ENCODE peak calls at places on chromosomes 3 and 15, in four cellular contexts. F, A, D and N are unnamed samples.

GRCh38 chr3:136893848-136894443 is 31.9 kb downstream of the NCK1 start:
- DNase-seq in F (no peak), A (peak), D (no peak), N (no peak)

GRCh38 chr3:124261301-124261700 is 269.4 kb upstream of the ROPN1 start:
- DNase-seq in A (peak), F (no peak), D (no peak), N (no peak)

GRCh38 chr15:90581771-90582471 is 52.2 kb downstream of the CRTC3 start:
- DNase-seq in D (no peak), A (no peak), F (no peak), N (no peak)

GRCh38 chr15:82263350-82263749 is 732 bp downstream of the SAXO2 start:
- DNase-seq in A (no peak), F (no peak), D (no peak), N (no peak)

GRCh38 chr3:153166206-153166605 is 4.2 kb downstream of the RAP2B start:
- DNase-seq in A (no peak), F (no peak), D (no peak), N (peak)

GRCh38 chr3:59115355-59116136 is 65.7 kb upstream of the CFAP20DC start:
- DNase-seq in D (no peak), A (peak), F (no peak), N (no peak)

GRCh38 chr3:43373588-43373935 is 87.2 kb downstream of the SNRK start:
- DNase-seq in F (no peak), D (no peak), A (no peak), N (no peak)

GRCh38 chr15:71588746-71589145 is 221.6 kb upstream of the NR2E3 start:
- DNase-seq in F (no peak), D (no peak), A (peak), N (no peak)

GRCh38 chr3:98914210-98915080 is 12.9 kb upstream of the DCBLD2 start:
- DNase-seq in F (no peak), A (no peak), D (peak), N (no peak)

GRCh38 chr3:58497074-58497473 is 5.2 kb downstream of the KCTD6 start:
- DNase-seq in D (no peak), F (no peak), A (no peak), N (no peak)

GRCh38 chr3:47890037-47890831 is 87.3 kb downstream of the DHX30 start:
- DNase-seq in A (no peak), D (no peak), F (no peak), N (no peak)

GRCh38 chr3:149954812-149955211 is 15.9 kb downstream of the PFN2 start:
- DNase-seq in F (no peak), A (peak), D (no peak), N (no peak)

GRCh38 chr15:75416584-75416983 is 34.9 kb downstream of the SIN3A start:
- DNase-seq in A (no peak), D (no peak), F (no peak), N (no peak)

GRCh38 chr15:36414670-36415069 is 164.8 kb upstream of the CDIN1 start:
- DNase-seq in A (peak), D (no peak), F (no peak), N (no peak)

GRCh38 chr15:40603935-40604334 is 9.9 kb downstream of the KNL1 start:
- DNase-seq in A (no peak), D (no peak), F (no peak), N (no peak)

GRCh38 chr3:99114565-99115291 is 213.2 kb upstream of the DCBLD2 start:
- DNase-seq in D (no peak), F (peak), A (peak), N (peak)

GRCh38 chr15:70281811-70282307 is 184.1 kb upstream of the TLE3 start:
- DNase-seq in F (no peak), A (peak), D (no peak), N (peak)

GRCh38 chr3:32816439-32817194 is 1.2 kb upstream of the TRIM71 start:
- DNase-seq in D (peak), F (peak), A (peak), N (peak)

GRCh38 chr3:73727117-73727802 is 102.5 kb upstream of the PDZRN3 start:
- DNase-seq in A (peak), D (no peak), F (no peak), N (no peak)

GRCh38 chr15:74815121-74815933 is 2.7 kb downstream of the LMAN1L start:
- DNase-seq in F (peak), D (peak), A (no peak), N (peak)

GRCh38 chr3:2921903-2922302 is 188.3 kb downstream of the IL5RA start:
- DNase-seq in A (no peak), D (no peak), F (peak), N (peak)

GRCh38 chr3:33980252-33980651 is 181.8 kb downstream of the PDCD6IP start:
- DNase-seq in F (no peak), A (peak), D (peak), N (no peak)

GRCh38 chr3:126367316-126367805 is 10.2 kb upstream of the KLF15 start:
- DNase-seq in D (peak), F (peak), A (no peak), N (no peak)

GRCh38 chr3:127808197-127808596 is 14.1 kb downstream of the MGLL start:
- DNase-seq in A (no peak), D (no peak), F (no peak), N (no peak)

GRCh38 chr3:72974956-72975355 is 21.7 kb upstream of the PPP4R2 start:
- DNase-seq in A (no peak), F (no peak), D (no peak), N (no peak)

GRCh38 chr3:52891615-52892081 is 5.7 kb downstream of the STIMATE start:
- DNase-seq in F (no peak), A (peak), D (no peak), N (peak)

GRCh38 chr3:170745211-170745718 is 124.7 kb downstream of the RPL22L1 start:
- DNase-seq in F (no peak), D (no peak), A (peak), N (no peak)

GRCh38 chr3:72756900-72757299 is 91.3 kb downstream of the SHQ1 start:
- DNase-seq in D (no peak), A (no peak), F (no peak), N (peak)

GRCh38 chr3:58551636-58552180 is 14.7 kb upstream of the ACOX2 start:
- DNase-seq in A (no peak), F (no peak), D (no peak), N (no peak)

GRCh38 chr3:182036382-182036781 is 324.7 kb downstream of the SOX2 start:
- DNase-seq in A (no peak), F (no peak), D (no peak), N (no peak)

GRCh38 chr15:78280289-78281072 is 16.1 kb downstream of the DNAJA4 start:
- DNase-seq in F (no peak), D (no peak), A (no peak), N (no peak)

GRCh38 chr15:77496710-77497107 is 76.0 kb downstream of the HMG20A start:
- DNase-seq in D (peak), F (peak), A (peak), N (peak)

GRCh38 chr3:17730318-17730967 is 12.0 kb downstream of the TBC1D5 start:
- DNase-seq in D (peak), F (peak), A (no peak), N (peak)

GRCh38 chr3:37217098-37217849 is 42.9 kb upstream of the LRRFIP2 start:
- DNase-seq in D (no peak), F (no peak), A (no peak), N (no peak)
- H3K4me3 ChIP-seq in D (no peak), F (no peak), A (no peak), N (no peak)

GRCh38 chr3:121648219-121648958 is 12.3 kb downstream of the HCLS1 start:
- DNase-seq in F (no peak), D (no peak), A (no peak), N (no peak)
- H3K4me3 ChIP-seq in F (no peak), D (no peak), A (no peak), N (no peak)

DNA sequence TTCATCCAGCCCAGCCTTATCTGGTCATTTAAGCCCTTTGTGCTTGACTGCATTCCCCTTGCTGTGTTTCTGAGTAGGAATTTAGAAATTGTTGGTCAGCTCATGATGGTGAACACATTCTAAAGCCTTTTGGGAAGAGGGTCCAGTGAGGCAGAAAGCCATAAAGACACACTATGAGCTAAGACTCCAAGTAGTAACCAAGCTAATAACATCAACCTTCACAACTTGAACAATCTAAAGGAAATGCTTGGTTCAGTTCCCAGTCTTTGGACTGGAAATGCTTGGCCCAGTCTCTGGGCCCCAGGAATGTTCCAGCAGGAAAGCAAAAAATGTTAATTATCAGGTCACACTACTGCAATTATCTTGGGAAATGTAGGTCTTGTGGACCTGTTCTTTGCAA is 7.7 kb downstream of the PLSCR1 start:
- DNase-seq in D (no peak), F (no peak), A (peak), N (no peak)
- H3K4me3 ChIP-seq in D (no peak), F (no peak), A (no peak), N (no peak)

DNA sequence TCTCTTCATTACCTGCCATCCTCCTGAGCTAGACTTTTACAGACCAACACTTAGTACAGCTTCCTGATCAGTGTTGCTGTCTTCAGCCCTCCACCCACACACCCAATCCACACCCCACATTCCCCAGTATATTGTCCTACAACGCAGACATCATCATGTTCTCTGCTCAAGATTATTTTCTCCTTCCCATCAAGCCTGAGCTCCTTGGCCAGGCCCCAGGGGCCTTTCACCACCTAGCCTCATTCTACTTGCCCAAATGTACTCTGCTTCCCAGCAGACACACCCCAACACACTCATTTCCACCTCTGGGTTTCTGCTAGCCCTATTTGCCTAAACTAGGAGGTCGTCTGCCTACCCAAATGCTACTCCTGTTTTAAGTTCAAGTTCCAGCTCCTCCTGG is 37.0 kb downstream of the DAPK2 start:
- DNase-seq in A (peak), F (no peak), D (no peak), N (no peak)
- H3K4me3 ChIP-seq in A (no peak), F (no peak), D (no peak), N (no peak)

GRCh38 chr3:119783255-119783654 is 1.4 kb downstream of the NR1I2 start:
- DNase-seq in A (no peak), F (no peak), D (no peak), N (peak)

GRCh38 chr3:119782435-119782834 is 534 bp downstream of the NR1I2 start:
- DNase-seq in A (no peak), F (no peak), D (no peak), N (no peak)

GRCh38 chr3:119790369-119790768 is 8.5 kb downstream of the NR1I2 start:
- DNase-seq in D (no peak), F (no peak), A (no peak), N (no peak)

GRCh38 chr3:119783883-119784282 is 2.0 kb downstream of the NR1I2 start:
- DNase-seq in F (no peak), A (no peak), D (no peak), N (peak)

GRCh38 chr3:119786409-119786808 is 4.5 kb downstream of the NR1I2 start:
- DNase-seq in A (no peak), F (no peak), D (peak), N (no peak)
- H3K4me3 ChIP-seq in A (no peak), F (no peak), D (no peak), N (no peak)

GRCh38 chr3:101216710-101217457 is 103.5 kb downstream of the IMPG2 start:
- DNase-seq in F (no peak), D (no peak), A (peak), N (no peak)
- H3K4me3 ChIP-seq in F (no peak), D (no peak), A (no peak), N (no peak)

DNA sequence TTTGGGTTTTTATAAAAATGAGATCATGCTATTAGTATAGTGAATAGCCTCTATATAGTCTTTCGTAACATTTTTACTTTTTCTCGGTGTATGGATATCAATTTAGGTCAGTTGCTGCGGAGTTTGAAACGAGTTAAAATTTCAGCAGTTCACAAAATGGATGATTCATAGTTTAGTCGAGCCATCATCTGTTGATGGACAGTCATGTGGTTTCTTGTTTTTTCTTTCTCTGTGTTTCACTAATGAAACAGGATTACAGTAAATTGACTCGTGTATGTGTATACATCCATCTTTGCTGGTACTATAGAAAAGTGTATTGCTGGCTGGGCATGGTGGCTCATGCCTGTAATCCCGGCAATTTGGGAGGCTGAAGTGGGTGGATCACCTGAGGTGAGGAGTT is 106.8 kb downstream of the IGF1R start:
- DNase-seq in D (no peak), A (peak), F (no peak), N (peak)
- H3K4me3 ChIP-seq in D (no peak), A (no peak), F (no peak), N (no peak)

GRCh38 chr3:184381261-184382224 is 1.7 kb downstream of the CHRD start:
- DNase-seq in D (peak), A (no peak), F (peak), N (peak)
- H3K4me3 ChIP-seq in D (peak), A (no peak), F (no peak), N (no peak)

GRCh38 chr15:68603951-68604350 is 25.2 kb downstream of the CORO2B start:
- DNase-seq in D (no peak), F (no peak), A (no peak), N (no peak)

GRCh38 chr15:68599560-68600071 is 20.8 kb downstream of the CORO2B start:
- DNase-seq in A (peak), F (peak), D (no peak), N (no peak)

GRCh38 chr15:68601206-68602197 is 22.7 kb downstream of the CORO2B start:
- DNase-seq in F (no peak), A (no peak), D (no peak), N (no peak)

GRCh38 chr15:68599153-68599545 is 20.4 kb downstream of the CORO2B start:
- DNase-seq in D (no peak), A (no peak), F (no peak), N (no peak)

GRCh38 chr15:68602484-68603240 is 23.9 kb downstream of the CORO2B start:
- DNase-seq in D (no peak), F (no peak), A (no peak), N (no peak)
- H3K4me3 ChIP-seq in D (no peak), F (no peak), A (no peak), N (no peak)